ENCODE peak calls at places on chromosomes 16 and 17, in nine cellular contexts. F, S, X, Z, H, O, Q, D and K are unnamed samples.

GRCh38 chr17:43014946-43015519 is 7.2 kb downstream of the VAT1 start:
- DNase-seq in F (no peak), S (no peak), X (no peak), Z (no peak), H (no peak), O (no peak), Q (no peak), D (no peak), K (no peak)

GRCh38 chr17:27224526-27225315 is 69.2 kb upstream of the WSB1 start:
- DNase-seq in F (no peak), S (no peak), X (no peak), Z (peak), H (no peak), O (no peak), Q (peak), D (no peak), K (no peak)

GRCh38 chr17:14854691-14855090 is 410.4 kb downstream of the PMP22 start:
- DNase-seq in F (no peak), S (no peak), X (no peak), Z (no peak), H (no peak), O (no peak), Q (no peak), D (no peak), K (no peak)

GRCh38 chr16:56866955-56867830 is 2.2 kb downstream of the SLC12A3 start:
- DNase-seq in F (no peak), S (no peak), X (peak), Z (peak), H (peak), O (no peak), Q (peak), D (peak), K (no peak)

GRCh38 chr16:88013766-88014165 is 62.5 kb downstream of the BANP start:
- DNase-seq in F (no peak), S (no peak), X (no peak), Z (no peak), H (no peak), O (peak), Q (no peak), D (no peak), K (no peak)

GRCh38 chr16:66364117-66364958 is 2.2 kb upstream of the CDH5 start:
- DNase-seq in F (peak), S (peak), X (no peak), Z (peak), H (peak), O (no peak), Q (peak), D (no peak), K (peak)

GRCh38 chr16:17963185-17963836 is 373.2 kb downstream of the NPIPA8 start:
- DNase-seq in F (no peak), S (no peak), X (no peak), Z (no peak), H (no peak), O (no peak), Q (no peak), D (no peak), K (no peak)

GRCh38 chr17:56351675-56352074 is 198.4 kb downstream of the ANKFN1 start:
- DNase-seq in F (no peak), S (no peak), X (no peak), Z (no peak), H (no peak), O (no peak), Q (no peak), D (no peak), K (no peak)

GRCh38 chr16:1046271-1046955 is 26.1 kb upstream of the SSTR5 start:
- DNase-seq in F (no peak), S (no peak), X (no peak), Z (no peak), H (no peak), O (no peak), Q (no peak), D (no peak), K (no peak)

GRCh38 chr16:84484579-84485254 is 19.7 kb downstream of the MEAK7 start:
- DNase-seq in F (peak), S (peak), X (no peak), Z (peak), H (peak), O (no peak), Q (peak), D (peak), K (peak)

GRCh38 chr17:46972346-46972745 is 6.7 kb downstream of the RPRML start:
- DNase-seq in F (peak), S (no peak), X (no peak), Z (no peak), H (no peak), O (no peak), Q (no peak), D (no peak), K (no peak)

GRCh38 chr16:46857261-46857962 is 26.4 kb upstream of the C16orf87 start:
- DNase-seq in F (no peak), S (no peak), X (no peak), Z (peak), H (no peak), O (no peak), Q (peak), D (peak), K (peak)

GRCh38 chr17:57521606-57522435 is 223.3 kb downstream of the CCDC182 start:
- DNase-seq in F (no peak), S (no peak), X (no peak), Z (no peak), H (no peak), O (no peak), Q (no peak), D (no peak), K (no peak)

GRCh38 chr17:66549312-66549705 is 246.9 kb downstream of the PRKCA start:
- DNase-seq in F (no peak), S (no peak), X (no peak), Z (peak), H (no peak), O (no peak), Q (no peak), D (no peak), K (no peak)

GRCh38 chr16:51607202-51607756 is 456.2 kb upstream of the SALL1 start:
- DNase-seq in F (no peak), S (no peak), X (no peak), Z (no peak), H (no peak), O (no peak), Q (no peak), D (no peak), K (no peak)

DNA sequence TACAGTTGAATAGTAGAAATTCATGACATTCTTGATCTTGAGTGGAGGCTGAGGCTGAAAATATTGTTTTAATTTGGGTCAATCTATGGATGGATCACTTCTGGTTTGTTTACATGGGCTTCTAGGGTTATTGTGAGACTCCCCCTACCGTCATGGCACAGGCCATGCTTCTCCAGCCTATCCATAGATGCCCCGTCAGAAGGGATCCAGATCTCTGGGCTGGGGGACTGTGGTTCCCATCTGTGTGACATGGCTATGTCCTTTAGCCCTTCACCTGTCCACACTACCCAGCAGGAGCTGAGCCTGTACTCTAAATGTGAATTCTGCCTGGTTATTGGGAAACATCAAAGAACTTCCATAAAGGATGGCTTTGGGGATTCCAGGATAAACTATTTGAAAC is 160.4 kb downstream of the ABCC12 start:
- DNase-seq in F (no peak), S (no peak), X (no peak), Z (no peak), H (no peak), O (no peak), Q (no peak), D (no peak), K (no peak)
- TF ChIP-seq CTCF in F (no peak), S (no peak), X (no peak), Z (peak), H (no peak), O (no peak), Q (peak), D (no peak), K (no peak)

GRCh38 chr16:48231675-48232214 is 12.4 kb upstream of the LONP2 start:
- DNase-seq in F (no peak), S (no peak), X (peak), Z (peak), H (peak), O (no peak), Q (no peak), D (peak), K (no peak)
- TF ChIP-seq CTCF in F (peak), S (peak), X (peak), Z (peak), H (no peak), O (no peak), Q (peak), D (peak), K (no peak)

DNA sequence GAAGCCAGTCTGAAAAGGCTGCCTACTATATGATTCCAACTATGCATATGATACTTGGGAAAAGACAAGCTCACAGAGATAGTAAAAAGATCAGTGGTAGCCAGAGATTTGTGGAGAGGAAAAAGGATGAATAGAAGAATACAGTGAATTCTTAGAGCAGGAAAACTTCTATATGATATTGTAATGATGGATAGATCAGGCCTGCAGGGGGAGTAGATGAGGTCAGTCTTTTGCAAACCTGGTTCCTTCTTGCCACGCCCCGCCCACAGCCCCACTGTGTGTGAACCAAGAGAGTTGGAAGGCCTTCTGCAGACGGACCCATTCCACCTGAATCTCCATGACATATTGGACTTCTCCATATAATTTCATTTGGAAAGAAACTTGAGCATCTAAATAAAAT is 761 bp upstream of the CCL8 start:
- DNase-seq in F (no peak), S (no peak), X (no peak), Z (peak), H (no peak), O (no peak), Q (no peak), D (peak), K (no peak)
- TF ChIP-seq CTCF in F (no peak), S (no peak), X (no peak), Z (peak), H (no peak), O (no peak), Q (no peak), D (no peak), K (no peak)

GRCh38 chr16:58678716-58679115 is 5.9 kb downstream of the SLC38A7 start:
- DNase-seq in F (peak), S (no peak), X (no peak), Z (peak), H (no peak), O (no peak), Q (peak), D (peak), K (no peak)
- TF ChIP-seq CTCF in F (peak), S (peak), X (no peak), Z (peak), H (no peak), O (no peak), Q (peak), D (no peak), K (peak)

DNA sequence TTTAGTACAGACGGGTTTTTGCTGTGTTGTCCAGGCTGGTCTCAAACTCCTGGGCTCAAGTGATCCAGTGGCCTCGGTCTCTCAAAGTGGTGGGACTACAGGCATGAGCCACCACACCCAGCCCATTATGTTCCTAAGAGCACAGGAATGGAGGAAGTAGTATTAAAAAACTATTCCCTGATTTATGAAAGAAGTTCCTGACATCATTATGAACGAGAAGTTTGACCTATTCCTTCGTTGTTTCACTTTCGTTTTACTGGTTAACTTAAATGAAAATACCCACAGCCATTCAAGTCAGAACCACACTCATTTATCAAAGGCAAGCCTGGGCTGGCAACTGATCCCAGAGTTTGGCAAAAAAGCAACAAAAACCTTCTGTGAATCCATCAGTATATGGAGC is 13.5 kb upstream of the CBX4 start:
- DNase-seq in F (no peak), S (no peak), X (no peak), Z (peak), H (no peak), O (no peak), Q (peak), D (peak), K (no peak)
- TF ChIP-seq CTCF in F (no peak), S (no peak), X (no peak), Z (no peak), H (no peak), O (no peak), Q (no peak), D (no peak), K (no peak)

GRCh38 chr16:14565688-14566025 is 64.4 kb downstream of the PARN start:
- DNase-seq in F (no peak), S (no peak), X (no peak), Z (no peak), H (no peak), O (no peak), Q (no peak), D (no peak), K (no peak)

GRCh38 chr16:14564323-14564722 is 65.7 kb downstream of the PARN start:
- DNase-seq in F (no peak), S (no peak), X (no peak), Z (no peak), H (no peak), O (no peak), Q (peak), D (no peak), K (no peak)

GRCh38 chr16:14564881-14565687 is 65.0 kb downstream of the PARN start:
- DNase-seq in F (no peak), S (no peak), X (no peak), Z (peak), H (no peak), O (no peak), Q (peak), D (no peak), K (no peak)

GRCh38 chr16:14560523-14560922 is 69.5 kb downstream of the PARN start:
- DNase-seq in F (no peak), S (no peak), X (no peak), Z (no peak), H (no peak), O (no peak), Q (no peak), D (no peak), K (no peak)

GRCh38 chr16:14562691-14563491 is 67.2 kb downstream of the PARN start:
- DNase-seq in F (peak), S (no peak), X (no peak), Z (peak), H (no peak), O (no peak), Q (peak), D (peak), K (peak)
- TF ChIP-seq CTCF in F (no peak), S (peak), X (no peak), Z (peak), H (no peak), O (no peak), Q (peak), D (peak), K (no peak)

DNA sequence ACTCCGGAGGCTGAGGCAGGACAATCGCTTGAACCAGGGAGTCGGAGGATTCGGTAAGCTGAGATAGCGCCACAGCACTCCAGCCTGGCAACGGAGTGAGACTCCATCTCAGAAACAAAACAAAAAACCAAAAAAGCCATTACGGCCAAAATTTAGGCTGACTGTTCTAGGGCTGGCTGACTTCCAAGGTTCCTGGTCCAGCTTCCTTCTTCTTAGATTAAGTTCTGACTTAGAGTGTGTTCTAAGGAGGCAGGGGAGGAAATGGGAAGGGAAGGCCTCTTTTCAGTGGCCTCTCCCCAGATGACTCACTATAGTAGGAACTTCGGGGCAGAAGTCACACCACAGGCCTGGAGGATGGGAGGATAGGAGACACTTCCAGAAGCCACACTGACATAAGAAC is 27.7 kb upstream of the CLEC18B start:
- DNase-seq in F (peak), S (peak), X (no peak), Z (peak), H (no peak), O (no peak), Q (peak), D (peak), K (peak)
- TF ChIP-seq CTCF in F (no peak), S (no peak), X (no peak), Z (no peak), H (no peak), O (no peak), Q (no peak), D (no peak), K (no peak)

DNA sequence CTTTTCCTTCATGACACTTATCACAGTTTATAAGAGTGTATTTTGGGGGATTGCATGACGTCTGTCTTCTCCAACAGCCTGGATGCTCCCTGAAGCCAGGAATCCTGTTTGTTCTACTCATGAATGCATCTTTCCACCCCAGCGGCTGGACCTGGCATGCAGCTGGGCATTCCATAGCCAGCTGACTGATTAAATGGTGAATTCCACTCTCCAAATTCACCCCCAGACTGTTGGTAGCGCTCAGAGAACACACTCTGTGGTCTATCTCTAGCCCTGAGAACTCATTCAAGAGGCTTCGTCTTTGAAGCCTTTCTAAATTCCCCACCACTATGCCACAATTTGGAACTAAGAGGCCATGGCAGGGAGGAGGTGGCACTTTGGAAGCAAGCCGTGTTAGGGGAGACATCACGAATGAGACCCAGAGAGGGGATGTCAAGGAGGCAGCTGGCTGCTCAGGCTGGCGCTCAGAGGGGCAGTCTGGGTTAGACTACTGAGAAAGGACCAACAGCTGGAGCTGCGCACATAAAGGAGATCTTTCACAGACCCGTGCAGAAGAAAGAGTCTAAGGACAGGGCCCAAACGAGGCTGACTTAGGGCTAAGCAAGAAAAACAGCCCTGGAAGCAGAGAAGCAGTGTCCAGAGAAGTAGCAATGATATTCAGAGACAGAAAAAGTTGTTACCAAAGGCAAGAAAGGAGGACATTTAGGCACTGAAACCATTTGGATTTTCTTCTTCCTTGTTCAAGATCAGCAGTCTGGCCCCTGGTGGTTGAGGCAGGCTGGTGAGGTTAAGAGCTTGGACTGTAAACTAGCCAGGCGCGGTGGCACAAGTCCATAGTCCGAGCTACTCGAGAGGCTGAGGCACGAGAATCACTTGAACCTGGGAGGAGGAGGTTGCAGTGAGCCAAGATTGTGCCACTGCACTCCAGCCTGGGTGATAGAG is 42.4 kb upstream of the ZNF629 start:
- DNase-seq in F (no peak), S (peak), X (no peak), Z (no peak), H (no peak), O (no peak), Q (no peak), D (peak), K (no peak)
- TF ChIP-seq CTCF in F (no peak), S (no peak), X (no peak), Z (no peak), H (no peak), O (no peak), Q (peak), D (no peak), K (no peak)